ENCODE peak calls at places on chromosomes 4 and X, in four cellular contexts. T, K, R and U are unnamed samples.

GRCh38 chrX:40040686-40041461 is 56.9 kb downstream of the BCOR start:
- DNase-seq in T (no peak), K (no peak), R (no peak), U (no peak)

GRCh38 chrX:18650662-18651061 is 21.2 kb downstream of the RS1 start:
- DNase-seq in T (no peak), K (no peak), R (no peak), U (no peak)

GRCh38 chr4:125739760-125740159 is 425.0 kb downstream of the FAT4 start:
- DNase-seq in T (no peak), K (no peak), R (no peak), U (no peak)

GRCh38 chr4:70747874-70748273 is 26.1 kb downstream of the RUFY3 start:
- DNase-seq in T (no peak), K (no peak), R (no peak), U (no peak)

GRCh38 chr4:8495803-8496202 is 55.2 kb downstream of the TRMT44 start:
- DNase-seq in T (peak; percentile 53), K (no peak), R (no peak), U (no peak)

GRCh38 chrX:65463550-65463949 is 71.0 kb downstream of the LAS1L start:
- DNase-seq in T (no peak), K (peak; percentile 11), R (no peak), U (no peak)

GRCh38 chrX:115561605-115562491 is 874 bp downstream of the PLS3 start:
- DNase-seq in T (no peak), K (peak; percentile 33), R (peak; percentile 4), U (peak; percentile 68)

GRCh38 chr4:36256398-36256828 is 12.1 kb upstream of the ARAP2 start:
- DNase-seq in T (no peak), K (no peak), R (no peak), U (no peak)

GRCh38 chrX:131763674-131764073 is 219.8 kb downstream of the OR13H1 start:
- DNase-seq in T (no peak), K (no peak), R (no peak), U (peak; percentile 58)

GRCh38 chrX:11579856-11580595 is 85.7 kb downstream of the ARHGAP6 start:
- DNase-seq in T (no peak), K (no peak), R (no peak), U (no peak)

GRCh38 chr4:67035501-67035900 is 509.8 kb downstream of the CENPC start:
- DNase-seq in T (no peak), K (no peak), R (peak; percentile 20), U (no peak)

GRCh38 chr4:7210818-7211217 is 18.5 kb downstream of the SORCS2 start:
- DNase-seq in T (no peak), K (no peak), R (no peak), U (no peak)

GRCh38 chr4:188266386-188266785 is 127.1 kb downstream of the TRIML1 start:
- DNase-seq in T (no peak), K (no peak), R (no peak), U (no peak)

GRCh38 chr4:14196141-14196540 is 568.6 kb upstream of the BOD1L1 start:
- DNase-seq in T (no peak), K (peak; percentile 71), R (no peak), U (peak; percentile 7)

GRCh38 chrX:155065035-155065734 is 5.8 kb downstream of the CMC4 start:
- DNase-seq in T (no peak), K (no peak), R (no peak), U (no peak)

DNA sequence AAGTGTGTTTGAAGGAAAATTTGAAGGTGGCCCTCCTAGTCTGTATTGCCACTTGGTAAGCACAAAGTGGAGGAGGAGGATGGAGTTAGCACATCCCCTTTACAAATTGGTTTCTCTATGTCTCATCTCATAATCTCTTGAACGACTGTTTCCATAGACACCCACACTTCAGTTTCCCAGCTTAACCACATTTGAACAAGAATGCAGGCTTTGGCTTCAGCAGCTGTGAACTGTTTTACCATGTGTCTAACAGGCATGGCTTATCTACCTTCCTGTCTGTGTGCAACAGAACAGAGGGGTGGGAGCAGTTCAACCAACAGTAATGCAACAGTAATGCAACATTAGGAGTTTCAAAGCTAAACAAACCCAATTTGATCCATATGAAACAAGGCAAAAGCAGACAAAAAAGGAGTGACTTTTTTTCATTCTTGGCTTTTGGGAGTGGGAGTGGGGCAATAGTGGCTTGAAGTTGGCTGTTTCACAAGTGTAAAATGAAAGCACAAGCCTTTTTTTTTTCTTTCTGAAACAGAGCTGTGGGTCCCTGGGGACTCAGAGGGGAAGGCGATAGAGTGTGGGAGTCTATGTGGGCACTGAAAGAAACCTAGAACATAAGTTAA is 108.0 kb downstream of the ITM2A start:
- DNase-seq in T (no peak), K (no peak), R (no peak), U (no peak)
- TF ChIP-seq ELF4 in T (no peak), K (no peak), R (no peak), U (no peak)

DNA sequence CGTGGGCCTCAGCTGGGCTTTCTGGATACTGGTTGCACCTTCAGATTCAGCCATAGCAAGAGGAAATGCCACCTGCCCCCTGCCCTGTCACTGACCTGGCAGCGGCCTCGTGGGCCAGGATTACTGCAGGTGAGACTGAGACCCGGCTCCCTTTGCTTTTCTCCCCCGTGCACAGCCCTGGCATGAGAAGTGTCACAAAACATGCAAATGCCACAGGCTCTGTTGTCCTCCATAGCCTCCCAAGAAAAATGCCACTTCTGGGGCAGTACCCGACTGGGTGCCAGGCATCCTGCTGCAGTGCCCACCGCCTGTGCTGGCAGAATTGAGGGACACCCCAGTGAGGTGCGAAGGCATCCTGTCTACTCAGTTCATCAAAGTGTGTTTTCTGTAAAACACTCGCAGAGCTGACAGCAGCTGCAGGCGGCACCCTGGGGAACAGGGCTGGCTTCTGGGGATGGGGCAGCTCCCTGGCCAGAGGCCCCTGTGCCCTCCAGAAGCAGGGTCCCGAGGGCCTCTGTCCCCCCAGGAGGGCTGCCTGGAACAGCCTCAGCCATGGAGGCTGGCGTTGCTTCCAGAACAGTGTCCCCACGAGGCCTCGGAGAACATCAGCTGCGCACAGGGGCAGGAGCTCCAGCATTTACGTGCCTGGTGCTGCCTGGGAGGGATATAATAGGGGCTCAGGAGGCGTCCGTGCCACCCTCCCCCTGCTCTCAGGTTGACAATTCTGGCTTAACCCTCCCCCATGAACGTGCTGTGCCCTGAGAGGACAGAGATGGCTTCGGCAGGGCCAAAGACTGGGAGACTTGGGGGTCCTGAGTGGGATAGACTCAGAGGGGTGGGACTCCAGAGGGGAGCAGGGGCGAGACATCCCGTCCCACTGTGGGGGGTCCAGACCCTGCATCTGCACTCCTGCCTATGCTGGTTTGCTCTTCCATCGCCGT is 99.5 kb upstream of the NKX1-1 start:
- DNase-seq in T (no peak), K (peak; percentile 8), R (no peak), U (no peak)
- TF ChIP-seq ELF4 in T (no peak), K (no peak), R (no peak), U (no peak)

GRCh38 chr4:172953896-172954568 is 214.6 kb upstream of the GALNT7 start:
- DNase-seq in T (no peak), K (no peak), R (no peak), U (no peak)
- TF ChIP-seq ELF4 in T (no peak), K (no peak), R (no peak), U (no peak)

DNA sequence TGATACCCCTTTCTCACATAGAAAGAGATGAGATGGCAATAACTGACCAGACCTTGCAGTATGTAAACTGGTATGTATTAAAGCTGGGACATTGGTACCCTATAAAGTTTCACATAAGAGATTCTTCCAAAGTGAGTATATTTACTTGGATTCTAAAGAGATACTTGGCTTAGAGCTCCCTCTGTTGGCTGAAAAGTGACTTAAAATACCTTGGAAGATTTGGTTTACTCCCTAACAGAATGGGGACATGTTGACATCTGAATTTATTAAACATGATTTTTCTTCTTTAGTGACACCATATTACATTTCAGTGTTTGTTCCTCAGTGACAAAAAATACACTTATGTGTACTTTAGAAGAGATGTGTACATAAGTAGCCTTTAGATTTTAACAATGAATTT is 47.9 kb upstream of the RGN start:
- DNase-seq in T (peak; percentile 35), K (no peak), R (peak; percentile 53), U (peak; percentile 49)
- TF ChIP-seq ELF4 in T (no peak), K (no peak), R (no peak), U (no peak)

GRCh38 chr4:41512139-41512538 is 25.8 kb upstream of the LIMCH1 start:
- DNase-seq in T (no peak), K (no peak), R (no peak), U (no peak)
- TF ChIP-seq ELF4 in T (no peak), K (no peak), R (no peak), U (no peak)

DNA sequence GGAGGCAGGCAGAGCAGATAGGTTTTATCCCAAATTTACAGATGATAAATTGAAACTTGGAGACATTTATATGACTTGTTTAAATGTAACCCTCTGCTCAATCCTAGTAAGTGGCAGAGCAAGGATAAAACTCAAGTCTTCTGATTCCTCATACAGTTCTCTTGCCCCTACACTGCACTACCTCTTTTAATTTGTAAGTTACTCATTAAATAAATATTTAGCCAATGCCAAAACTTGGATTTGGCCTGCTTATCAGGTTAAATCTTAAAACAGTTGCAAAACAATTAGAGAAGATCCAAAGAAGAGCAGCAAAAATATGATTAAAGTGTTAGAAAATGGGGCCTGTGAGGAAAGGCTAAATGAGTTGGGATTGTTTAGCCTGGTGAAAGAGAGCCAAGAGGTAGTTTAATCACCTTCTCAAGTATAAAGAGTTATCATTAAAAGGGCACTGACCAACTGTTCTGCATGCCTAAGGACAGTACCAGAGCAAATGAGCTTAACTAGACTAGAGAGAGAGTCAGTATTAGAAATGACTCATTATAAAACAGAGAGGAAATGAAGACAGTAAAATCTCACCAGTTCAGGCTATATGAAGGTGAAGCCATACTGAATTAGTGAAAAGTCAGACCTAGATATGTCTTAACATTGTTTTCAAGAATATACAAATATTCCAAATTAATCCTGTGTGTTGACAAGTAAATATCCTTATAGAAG is 146.3 kb downstream of the GRIA3 start:
- DNase-seq in T (no peak), K (no peak), R (no peak), U (no peak)
- TF ChIP-seq ELF4 in T (no peak), K (no peak), R (no peak), U (no peak)

GRCh38 chr4:24642941-24643628 is 58.7 kb upstream of the DHX15 start:
- DNase-seq in T (no peak), K (no peak), R (peak; percentile 60), U (no peak)
- TF ChIP-seq ELF4 in T (no peak), K (no peak), R (no peak), U (no peak)

DNA sequence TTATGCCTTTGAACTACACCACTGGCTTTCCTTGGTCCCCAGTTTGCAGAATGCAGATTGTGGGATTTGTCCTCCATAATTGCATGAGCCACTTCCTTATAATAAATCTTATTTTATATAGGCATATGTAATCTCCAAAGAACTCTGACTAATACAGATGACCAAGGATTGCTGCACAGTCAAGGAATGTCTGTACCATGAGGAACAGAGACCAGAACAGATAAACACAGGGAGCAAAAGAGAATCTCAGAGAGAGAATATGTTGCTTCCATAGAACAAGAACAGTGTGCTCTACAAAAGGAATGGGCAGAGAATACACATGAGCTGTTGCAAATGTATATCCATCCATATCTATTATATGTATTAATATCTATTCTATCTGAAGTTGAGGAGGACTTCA is 111.1 kb downstream of the ADRA2C start:
- DNase-seq in T (no peak), K (no peak), R (no peak), U (no peak)
- TF ChIP-seq ELF4 in T (no peak), K (no peak), R (no peak), U (no peak)